ENCODE peak calls at places on chromosome 17, in six cellular contexts. B is body of pancreas; J is A172; O is ELF-1; N is NCI-H1105 treated with DMSO at 0.1 percent for 48 hours; L is activated CD8-positive, alpha-beta T cell treated with anti-CD3 and anti-CD28 coated beads, Interleukin-2, amount 10 ng/mL, durations not matched to agents 7 days and 5 days. I is an unnamed sample.

GRCh38 chr17:74110467-74110866 is 93.0 kb upstream of the RPL38 start:
- DNase-seq in B (no peak), N (no peak), L (no peak), J (no peak), O (no peak), I (no peak)

GRCh38 chr17:42706732-42707131 is 24.4 kb downstream of the CNTNAP1 start:
- DNase-seq in J (no peak), B (no peak), O (no peak), L (peak; percentile 54), N (no peak), I (no peak)

GRCh38 chr17:48992433-48992832 is 4.8 kb upstream of the IGF2BP1 start:
- DNase-seq in J (no peak), O (no peak), B (no peak), N (no peak), L (no peak), I (no peak)

GRCh38 chr17:76179496-76180467 is 38.7 kb upstream of the FOXJ1 start:
- DNase-seq in N (no peak), O (no peak), B (no peak), J (no peak), L (peak; percentile 74), I (no peak)

GRCh38 chr17:50558955-50559614 is 1.4 kb upstream of the CACNA1G start:
- DNase-seq in L (no peak), O (peak; percentile 57), N (no peak), B (no peak), J (no peak), I (no peak)

GRCh38 chr17:9473716-9474115 is 101.9 kb downstream of the STX8 start:
- DNase-seq in N (no peak), L (no peak), O (no peak), B (no peak), J (peak; percentile 35), I (no peak)

GRCh38 chr17:8861482-8862181 is 5.8 kb downstream of the PIK3R6 start:
- DNase-seq in L (no peak), O (no peak), B (no peak), N (no peak), J (no peak), I (peak; percentile 23)

GRCh38 chr17:64657610-64658125 is 4.4 kb downstream of the SMURF2 start:
- DNase-seq in B (no peak), L (no peak), N (no peak), J (no peak), O (no peak), I (no peak)

GRCh38 chr17:21210411-21211076 is 3.4 kb downstream of the TMEM11 start:
- DNase-seq in J (no peak), B (no peak), L (no peak), N (no peak), O (no peak), I (no peak)

GRCh38 chr17:76532072-76532651 is 5.3 kb downstream of the CYGB start:
- DNase-seq in L (no peak), O (no peak), B (no peak), J (peak; percentile 14), N (no peak), I (no peak)